ENCODE peak calls at places on chromosomes 7 and 10, in seven cellular contexts. K is NCI-H2171 treated with DMSO at 0.1 percent for 48 hours, C is NCI-H774, N is AG04450, V is IMR-90, R is NCI-H2029, Y is iris pigment epithelial cell. L is an unnamed sample.

GRCh38 chr7:24916463-24917040 is 63.4 kb downstream of the OSBPL3 start:
- DNase-seq in K (no peak), C (no peak), V (no peak), Y (no peak), R (no peak), N (no peak), L (peak)

GRCh38 chr10:31693499-31693898 is 235.1 kb downstream of the ARHGAP12 start:
- DNase-seq in V (no peak), Y (no peak), N (no peak), R (no peak), K (no peak), C (no peak), L (no peak)

GRCh38 chr7:5183155-5183554 is 6.9 kb upstream of the WIPI2 start:
- DNase-seq in C (peak), Y (no peak), V (no peak), R (peak), K (peak), N (no peak), L (no peak)

GRCh38 chr10:97327348-97328294 is 6.9 kb downstream of the FRAT2 start:
- DNase-seq in R (peak), N (no peak), V (no peak), Y (no peak), C (peak), K (no peak), L (no peak)

GRCh38 chr10:30422981-30423654 is 10.9 kb upstream of the MAP3K8 start:
- DNase-seq in R (no peak), N (peak), K (no peak), Y (peak), V (peak), C (no peak), L (peak)

GRCh38 chr7:94289071-94289470 is 105.6 kb upstream of the COL1A2 start:
- DNase-seq in Y (peak), N (peak), K (peak), V (peak), C (peak), R (peak), L (peak)

GRCh38 chr10:42960491-42961155 is 116.2 kb upstream of the RET start:
- DNase-seq in Y (peak), V (peak), R (no peak), C (no peak), K (no peak), N (no peak), L (no peak)

GRCh38 chr10:1939016-1939415 is 201.7 kb upstream of the ADARB2 start:
- DNase-seq in K (no peak), C (no peak), R (no peak), N (no peak), V (no peak), Y (no peak), L (no peak)

GRCh38 chr7:12297709-12298108 is 86.6 kb downstream of the TMEM106B start:
- DNase-seq in Y (no peak), K (no peak), C (no peak), R (no peak), V (no peak), N (no peak), L (no peak)

GRCh38 chr7:93293222-93293621 is 61.1 kb downstream of the VPS50 start:
- DNase-seq in V (no peak), R (no peak), C (no peak), K (no peak), Y (no peak), N (no peak), L (no peak)

GRCh38 chr10:6457376-6457775 is 122.7 kb downstream of the PRKCQ start:
- DNase-seq in Y (no peak), K (no peak), V (no peak), R (no peak), N (no peak), C (no peak), L (no peak)

GRCh38 chr7:47282790-47283496 is 299.0 kb downstream of the TNS3 start:
- DNase-seq in C (no peak), K (no peak), R (no peak), V (no peak), Y (no peak), N (no peak), L (no peak)

GRCh38 chr7:120989571-120990220 is 1.2 kb downstream of the CPED1 start:
- DNase-seq in V (peak), Y (no peak), C (no peak), N (no peak), K (no peak), R (no peak), L (no peak)